ENCODE peak calls at places on chromosomes 3 and 15, in eight cellular contexts. W, Q, S, C, G, J, A and N are unnamed samples.

GRCh38 chr3:141448606-141449216 is 38.1 kb upstream of the RASA2 start:
- DNase-seq in W (no peak), Q (peak; percentile 68), S (no peak), C (no peak), G (peak; percentile 78), J (no peak), A (no peak), N (no peak)

GRCh38 chr3:185332026-185332735 is 30.8 kb upstream of the MAP3K13 start:
- DNase-seq in W (no peak), Q (peak; percentile 67), S (no peak), C (no peak), G (peak; percentile 50), J (no peak), A (peak; percentile 57), N (peak; percentile 22)

GRCh38 chr3:172461530-172462138 is 13.4 kb upstream of the GHSR start:
- DNase-seq in W (no peak), Q (peak; percentile 66), S (no peak), C (no peak), G (peak; percentile 16), J (no peak), A (no peak), N (no peak)

GRCh38 chr3:15081960-15082664 is 16.8 kb downstream of the RBSN start:
- DNase-seq in W (no peak), Q (peak; percentile 28), S (no peak), C (no peak), G (peak; percentile 16), J (no peak), A (no peak), N (peak; percentile 73)

GRCh38 chr15:57565326-57565725 is 26.4 kb upstream of the MYZAP start:
- DNase-seq in W (no peak), Q (no peak), S (no peak), C (peak; percentile 52), G (no peak), J (no peak), A (no peak), N (no peak)

GRCh38 chr3:186281172-186281571 is 80.9 kb downstream of the DGKG start:
- DNase-seq in W (no peak), Q (peak; percentile 91), S (no peak), C (no peak), G (peak; percentile 74), J (no peak), A (no peak), N (peak; percentile 66)

GRCh38 chr3:142098974-142099373 is 50.4 kb downstream of the TFDP2 start:
- DNase-seq in W (no peak), Q (peak; percentile 72), S (no peak), C (no peak), G (no peak), J (no peak), A (no peak), N (no peak)

GRCh38 chr3:30613135-30613825 is 6.9 kb downstream of the TGFBR2 start:
- DNase-seq in W (no peak), Q (no peak), S (no peak), C (no peak), G (no peak), J (no peak), A (no peak), N (no peak)

GRCh38 chr3:12967751-12968209 is 105.4 kb downstream of the IQSEC1 start:
- DNase-seq in W (peak; percentile 84), Q (peak; percentile 86), S (peak; percentile 92), C (peak; percentile 94), G (peak; percentile 88), J (peak; percentile 96), A (peak; percentile 66), N (peak; percentile 83)

GRCh38 chr3:159732172-159733111 is 256.2 kb upstream of the IL12A start:
- DNase-seq in W (no peak), Q (peak; percentile 77), S (no peak), C (no peak), G (peak; percentile 94), J (peak; percentile 36), A (no peak), N (peak; percentile 66)

GRCh38 chr3:155481089-155481488 is 187.6 kb upstream of the STRIT1 start:
- DNase-seq in W (no peak), Q (no peak), S (no peak), C (no peak), G (no peak), J (no peak), A (no peak), N (no peak)

GRCh38 chr15:41773729-41774061 is 589 bp upstream of the MAPKBP1 start:
- DNase-seq in W (no peak), Q (no peak), S (no peak), C (no peak), G (no peak), J (no peak), A (no peak), N (no peak)

GRCh38 chr3:42090973-42091731 is at the start of gene TRAK1:
- DNase-seq in W (no peak), Q (no peak), S (peak; percentile 56), C (no peak), G (peak; percentile 91), J (peak; percentile 62), A (no peak), N (no peak)

GRCh38 chr3:129344540-129345220 is 66.0 kb downstream of the HMCES start:
- DNase-seq in W (no peak), Q (peak; percentile 21), S (no peak), C (no peak), G (no peak), J (no peak), A (no peak), N (no peak)

GRCh38 chr15:24878153-24878552 is 76.6 kb upstream of the SNRPN start:
- DNase-seq in W (no peak), Q (no peak), S (peak; percentile 67), C (no peak), G (peak; percentile 27), J (peak; percentile 57), A (no peak), N (peak; percentile 21)